ENCODE peak calls at places on chromosomes 2 and 18, in eight cellular contexts. One of them, this sample, is unnamed.

GRCh38 chr2:199495147-199495546 is 37.4 kb upstream of the SATB2 start:
- DNase-seq in activated CD4-positive, alpha-beta T cell treated with anti-CD3 and anti-CD28 coated beads, Interleukin-2, amount 50 U/mL, for 24 hours: no peak
- DNase-seq in astrocyte of the spinal cord: no peak
- DNase-seq in nephron progenitor cell: no peak
- DNase-seq in HTR-8/SVneo: no peak
- DNase-seq in CD4-positive, alpha-beta T cell: no peak
- DNase-seq in activated gamma-delta T cell treated with anti-CD3 and anti-CD28 coated beads, Interleukin-2, amount 50 U/mL, for 16 hours: no peak
- DNase-seq in left ventricle myocardium inferior: no peak
- DNase-seq in this sample: no peak

GRCh38 chr18:24846133-24846532 is 385.7 kb downstream of the HRH4 start:
- DNase-seq in activated CD4-positive, alpha-beta T cell treated with anti-CD3 and anti-CD28 coated beads, Interleukin-2, amount 50 U/mL, for 24 hours: no peak
- DNase-seq in astrocyte of the spinal cord: no peak
- DNase-seq in nephron progenitor cell: no peak
- DNase-seq in HTR-8/SVneo: no peak
- DNase-seq in CD4-positive, alpha-beta T cell: no peak
- DNase-seq in activated gamma-delta T cell treated with anti-CD3 and anti-CD28 coated beads, Interleukin-2, amount 50 U/mL, for 16 hours: no peak
- DNase-seq in left ventricle myocardium inferior: no peak
- DNase-seq in this sample: no peak

GRCh38 chr2:127695491-127696472 is 5.5 kb upstream of the SFT2D3 start:
- DNase-seq in activated CD4-positive, alpha-beta T cell treated with anti-CD3 and anti-CD28 coated beads, Interleukin-2, amount 50 U/mL, for 24 hours: peak
- DNase-seq in astrocyte of the spinal cord: peak
- DNase-seq in nephron progenitor cell: peak
- DNase-seq in HTR-8/SVneo: no peak
- DNase-seq in CD4-positive, alpha-beta T cell: no peak
- DNase-seq in activated gamma-delta T cell treated with anti-CD3 and anti-CD28 coated beads, Interleukin-2, amount 50 U/mL, for 16 hours: no peak
- DNase-seq in left ventricle myocardium inferior: no peak
- DNase-seq in this sample: peak

GRCh38 chr2:73970850-73971471 is 13.7 kb upstream of the TET3 start:
- DNase-seq in activated CD4-positive, alpha-beta T cell treated with anti-CD3 and anti-CD28 coated beads, Interleukin-2, amount 50 U/mL, for 24 hours: no peak
- DNase-seq in astrocyte of the spinal cord: no peak
- DNase-seq in nephron progenitor cell: peak
- DNase-seq in HTR-8/SVneo: no peak
- DNase-seq in CD4-positive, alpha-beta T cell: peak
- DNase-seq in activated gamma-delta T cell treated with anti-CD3 and anti-CD28 coated beads, Interleukin-2, amount 50 U/mL, for 16 hours: no peak
- DNase-seq in left ventricle myocardium inferior: peak
- DNase-seq in this sample: peak

GRCh38 chr2:134240061-134240460 is 13.8 kb upstream of the MGAT5 start:
- DNase-seq in activated CD4-positive, alpha-beta T cell treated with anti-CD3 and anti-CD28 coated beads, Interleukin-2, amount 50 U/mL, for 24 hours: no peak
- DNase-seq in astrocyte of the spinal cord: no peak
- DNase-seq in nephron progenitor cell: no peak
- DNase-seq in HTR-8/SVneo: no peak
- DNase-seq in CD4-positive, alpha-beta T cell: no peak
- DNase-seq in activated gamma-delta T cell treated with anti-CD3 and anti-CD28 coated beads, Interleukin-2, amount 50 U/mL, for 16 hours: no peak
- DNase-seq in left ventricle myocardium inferior: no peak
- DNase-seq in this sample: no peak

GRCh38 chr2:144415381-144415780 is 104.5 kb downstream of the ZEB2 start:
- DNase-seq in activated CD4-positive, alpha-beta T cell treated with anti-CD3 and anti-CD28 coated beads, Interleukin-2, amount 50 U/mL, for 24 hours: no peak
- DNase-seq in astrocyte of the spinal cord: no peak
- DNase-seq in nephron progenitor cell: no peak
- DNase-seq in HTR-8/SVneo: no peak
- DNase-seq in CD4-positive, alpha-beta T cell: no peak
- DNase-seq in activated gamma-delta T cell treated with anti-CD3 and anti-CD28 coated beads, Interleukin-2, amount 50 U/mL, for 16 hours: no peak
- DNase-seq in left ventricle myocardium inferior: no peak
- DNase-seq in this sample: no peak

GRCh38 chr18:9796933-9797549 is 88.7 kb upstream of the TXNDC2 start:
- DNase-seq in activated CD4-positive, alpha-beta T cell treated with anti-CD3 and anti-CD28 coated beads, Interleukin-2, amount 50 U/mL, for 24 hours: no peak
- DNase-seq in astrocyte of the spinal cord: no peak
- DNase-seq in nephron progenitor cell: no peak
- DNase-seq in HTR-8/SVneo: no peak
- DNase-seq in CD4-positive, alpha-beta T cell: no peak
- DNase-seq in activated gamma-delta T cell treated with anti-CD3 and anti-CD28 coated beads, Interleukin-2, amount 50 U/mL, for 16 hours: no peak
- DNase-seq in left ventricle myocardium inferior: no peak
- DNase-seq in this sample: no peak

GRCh38 chr2:170817247-170817998 is 736 bp downstream of the GAD1 start:
- DNase-seq in activated CD4-positive, alpha-beta T cell treated with anti-CD3 and anti-CD28 coated beads, Interleukin-2, amount 50 U/mL, for 24 hours: no peak
- DNase-seq in astrocyte of the spinal cord: peak
- DNase-seq in nephron progenitor cell: peak
- DNase-seq in HTR-8/SVneo: no peak
- DNase-seq in CD4-positive, alpha-beta T cell: no peak
- DNase-seq in activated gamma-delta T cell treated with anti-CD3 and anti-CD28 coated beads, Interleukin-2, amount 50 U/mL, for 16 hours: no peak
- DNase-seq in left ventricle myocardium inferior: no peak
- DNase-seq in this sample: peak

GRCh38 chr2:64137567-64137966 is 6.7 kb downstream of the PELI1 start:
- DNase-seq in activated CD4-positive, alpha-beta T cell treated with anti-CD3 and anti-CD28 coated beads, Interleukin-2, amount 50 U/mL, for 24 hours: no peak
- DNase-seq in astrocyte of the spinal cord: no peak
- DNase-seq in nephron progenitor cell: no peak
- DNase-seq in HTR-8/SVneo: no peak
- DNase-seq in CD4-positive, alpha-beta T cell: no peak
- DNase-seq in activated gamma-delta T cell treated with anti-CD3 and anti-CD28 coated beads, Interleukin-2, amount 50 U/mL, for 16 hours: no peak
- DNase-seq in left ventricle myocardium inferior: no peak
- DNase-seq in this sample: no peak

GRCh38 chr18:9849407-9849961 is 36.3 kb upstream of the TXNDC2 start:
- DNase-seq in activated CD4-positive, alpha-beta T cell treated with anti-CD3 and anti-CD28 coated beads, Interleukin-2, amount 50 U/mL, for 24 hours: no peak
- DNase-seq in astrocyte of the spinal cord: no peak
- DNase-seq in nephron progenitor cell: no peak
- DNase-seq in HTR-8/SVneo: no peak
- DNase-seq in CD4-positive, alpha-beta T cell: no peak
- DNase-seq in activated gamma-delta T cell treated with anti-CD3 and anti-CD28 coated beads, Interleukin-2, amount 50 U/mL, for 16 hours: no peak
- DNase-seq in left ventricle myocardium inferior: peak
- DNase-seq in this sample: no peak

GRCh38 chr2:208165059-208165458 is 1.7 kb upstream of the CRYGA start:
- DNase-seq in activated CD4-positive, alpha-beta T cell treated with anti-CD3 and anti-CD28 coated beads, Interleukin-2, amount 50 U/mL, for 24 hours: no peak
- DNase-seq in astrocyte of the spinal cord: no peak
- DNase-seq in nephron progenitor cell: no peak
- DNase-seq in HTR-8/SVneo: no peak
- DNase-seq in CD4-positive, alpha-beta T cell: no peak
- DNase-seq in activated gamma-delta T cell treated with anti-CD3 and anti-CD28 coated beads, Interleukin-2, amount 50 U/mL, for 16 hours: no peak
- DNase-seq in left ventricle myocardium inferior: no peak
- DNase-seq in this sample: no peak

GRCh38 chr2:86552889-86553288 is 10.4 kb downstream of the CHMP3 start:
- DNase-seq in activated CD4-positive, alpha-beta T cell treated with anti-CD3 and anti-CD28 coated beads, Interleukin-2, amount 50 U/mL, for 24 hours: no peak
- DNase-seq in astrocyte of the spinal cord: no peak
- DNase-seq in nephron progenitor cell: no peak
- DNase-seq in HTR-8/SVneo: no peak
- DNase-seq in CD4-positive, alpha-beta T cell: peak
- DNase-seq in activated gamma-delta T cell treated with anti-CD3 and anti-CD28 coated beads, Interleukin-2, amount 50 U/mL, for 16 hours: no peak
- DNase-seq in left ventricle myocardium inferior: no peak
- DNase-seq in this sample: no peak

GRCh38 chr2:169358016-169358415 is 4.3 kb downstream of the LRP2 start:
- DNase-seq in activated CD4-positive, alpha-beta T cell treated with anti-CD3 and anti-CD28 coated beads, Interleukin-2, amount 50 U/mL, for 24 hours: no peak
- DNase-seq in astrocyte of the spinal cord: no peak
- DNase-seq in nephron progenitor cell: no peak
- DNase-seq in HTR-8/SVneo: no peak
- DNase-seq in CD4-positive, alpha-beta T cell: no peak
- DNase-seq in activated gamma-delta T cell treated with anti-CD3 and anti-CD28 coated beads, Interleukin-2, amount 50 U/mL, for 16 hours: no peak
- DNase-seq in left ventricle myocardium inferior: no peak
- DNase-seq in this sample: no peak

GRCh38 chr18:68034293-68034692 is 517.8 kb upstream of the DSEL start:
- DNase-seq in activated CD4-positive, alpha-beta T cell treated with anti-CD3 and anti-CD28 coated beads, Interleukin-2, amount 50 U/mL, for 24 hours: no peak
- DNase-seq in astrocyte of the spinal cord: peak
- DNase-seq in nephron progenitor cell: no peak
- DNase-seq in HTR-8/SVneo: no peak
- DNase-seq in CD4-positive, alpha-beta T cell: no peak
- DNase-seq in activated gamma-delta T cell treated with anti-CD3 and anti-CD28 coated beads, Interleukin-2, amount 50 U/mL, for 16 hours: no peak
- DNase-seq in left ventricle myocardium inferior: no peak
- DNase-seq in this sample: no peak

GRCh38 chr2:53075760-53076159 is 691.8 kb upstream of the CHAC2 start:
- DNase-seq in activated CD4-positive, alpha-beta T cell treated with anti-CD3 and anti-CD28 coated beads, Interleukin-2, amount 50 U/mL, for 24 hours: no peak
- DNase-seq in astrocyte of the spinal cord: no peak
- DNase-seq in nephron progenitor cell: no peak
- DNase-seq in HTR-8/SVneo: no peak
- DNase-seq in CD4-positive, alpha-beta T cell: no peak
- DNase-seq in activated gamma-delta T cell treated with anti-CD3 and anti-CD28 coated beads, Interleukin-2, amount 50 U/mL, for 16 hours: no peak
- DNase-seq in left ventricle myocardium inferior: peak
- DNase-seq in this sample: no peak

GRCh38 chr18:39462436-39462835 is 1896.8 kb upstream of the CELF4 start:
- DNase-seq in activated CD4-positive, alpha-beta T cell treated with anti-CD3 and anti-CD28 coated beads, Interleukin-2, amount 50 U/mL, for 24 hours: no peak
- DNase-seq in astrocyte of the spinal cord: peak
- DNase-seq in nephron progenitor cell: no peak
- DNase-seq in HTR-8/SVneo: no peak
- DNase-seq in CD4-positive, alpha-beta T cell: no peak
- DNase-seq in activated gamma-delta T cell treated with anti-CD3 and anti-CD28 coated beads, Interleukin-2, amount 50 U/mL, for 16 hours: no peak
- DNase-seq in left ventricle myocardium inferior: no peak
- DNase-seq in this sample: no peak

GRCh38 chr18:33937270-33937816 is 287.4 kb downstream of the NOL4 start:
- DNase-seq in activated CD4-positive, alpha-beta T cell treated with anti-CD3 and anti-CD28 coated beads, Interleukin-2, amount 50 U/mL, for 24 hours: no peak
- DNase-seq in astrocyte of the spinal cord: no peak
- DNase-seq in nephron progenitor cell: no peak
- DNase-seq in HTR-8/SVneo: no peak
- DNase-seq in CD4-positive, alpha-beta T cell: no peak
- DNase-seq in activated gamma-delta T cell treated with anti-CD3 and anti-CD28 coated beads, Interleukin-2, amount 50 U/mL, for 16 hours: no peak
- DNase-seq in left ventricle myocardium inferior: no peak
- DNase-seq in this sample: no peak

GRCh38 chr18:11947214-11948119 is 33.8 kb upstream of the IMPA2 start:
- DNase-seq in activated CD4-positive, alpha-beta T cell treated with anti-CD3 and anti-CD28 coated beads, Interleukin-2, amount 50 U/mL, for 24 hours: peak
- DNase-seq in astrocyte of the spinal cord: peak
- DNase-seq in nephron progenitor cell: peak
- DNase-seq in HTR-8/SVneo: peak
- DNase-seq in CD4-positive, alpha-beta T cell: peak
- DNase-seq in activated gamma-delta T cell treated with anti-CD3 and anti-CD28 coated beads, Interleukin-2, amount 50 U/mL, for 16 hours: peak
- DNase-seq in left ventricle myocardium inferior: peak
- DNase-seq in this sample: peak

GRCh38 chr18:78540636-78541400 is 438.8 kb upstream of the SALL3 start:
- DNase-seq in activated CD4-positive, alpha-beta T cell treated with anti-CD3 and anti-CD28 coated beads, Interleukin-2, amount 50 U/mL, for 24 hours: no peak
- DNase-seq in astrocyte of the spinal cord: no peak
- DNase-seq in nephron progenitor cell: no peak
- DNase-seq in HTR-8/SVneo: no peak
- DNase-seq in CD4-positive, alpha-beta T cell: no peak
- DNase-seq in activated gamma-delta T cell treated with anti-CD3 and anti-CD28 coated beads, Interleukin-2, amount 50 U/mL, for 16 hours: no peak
- DNase-seq in left ventricle myocardium inferior: no peak
- DNase-seq in this sample: peak

GRCh38 chr2:96860065-96861029 is 2.5 kb upstream of the ANKRD39 start:
- DNase-seq in activated CD4-positive, alpha-beta T cell treated with anti-CD3 and anti-CD28 coated beads, Interleukin-2, amount 50 U/mL, for 24 hours: no peak
- DNase-seq in astrocyte of the spinal cord: no peak
- DNase-seq in nephron progenitor cell: no peak
- DNase-seq in HTR-8/SVneo: no peak
- DNase-seq in CD4-positive, alpha-beta T cell: no peak
- DNase-seq in activated gamma-delta T cell treated with anti-CD3 and anti-CD28 coated beads, Interleukin-2, amount 50 U/mL, for 16 hours: no peak
- DNase-seq in left ventricle myocardium inferior: no peak
- DNase-seq in this sample: peak

GRCh38 chr2:173644146-173644545 is 289.5 kb downstream of the CDCA7 start:
- DNase-seq in activated CD4-positive, alpha-beta T cell treated with anti-CD3 and anti-CD28 coated beads, Interleukin-2, amount 50 U/mL, for 24 hours: no peak
- DNase-seq in astrocyte of the spinal cord: peak
- DNase-seq in nephron progenitor cell: no peak
- DNase-seq in HTR-8/SVneo: no peak
- DNase-seq in CD4-positive, alpha-beta T cell: no peak
- DNase-seq in activated gamma-delta T cell treated with anti-CD3 and anti-CD28 coated beads, Interleukin-2, amount 50 U/mL, for 16 hours: no peak
- DNase-seq in left ventricle myocardium inferior: no peak
- DNase-seq in this sample: no peak

GRCh38 chr2:54945401-54946219 is 104.6 kb downstream of the RTN4 start:
- DNase-seq in activated CD4-positive, alpha-beta T cell treated with anti-CD3 and anti-CD28 coated beads, Interleukin-2, amount 50 U/mL, for 24 hours: no peak
- DNase-seq in astrocyte of the spinal cord: peak
- DNase-seq in nephron progenitor cell: no peak
- DNase-seq in HTR-8/SVneo: no peak
- DNase-seq in CD4-positive, alpha-beta T cell: no peak
- DNase-seq in activated gamma-delta T cell treated with anti-CD3 and anti-CD28 coated beads, Interleukin-2, amount 50 U/mL, for 16 hours: no peak
- DNase-seq in left ventricle myocardium inferior: peak
- DNase-seq in this sample: peak

GRCh38 chr2:69062307-69062706 is 49.3 kb downstream of the ANTXR1 start:
- DNase-seq in activated CD4-positive, alpha-beta T cell treated with anti-CD3 and anti-CD28 coated beads, Interleukin-2, amount 50 U/mL, for 24 hours: no peak
- DNase-seq in astrocyte of the spinal cord: no peak
- DNase-seq in nephron progenitor cell: no peak
- DNase-seq in HTR-8/SVneo: no peak
- DNase-seq in CD4-positive, alpha-beta T cell: no peak
- DNase-seq in activated gamma-delta T cell treated with anti-CD3 and anti-CD28 coated beads, Interleukin-2, amount 50 U/mL, for 16 hours: no peak
- DNase-seq in left ventricle myocardium inferior: no peak
- DNase-seq in this sample: no peak

GRCh38 chr2:126932966-126933555 is 34.4 kb downstream of the TEX51 start:
- DNase-seq in activated CD4-positive, alpha-beta T cell treated with anti-CD3 and anti-CD28 coated beads, Interleukin-2, amount 50 U/mL, for 24 hours: no peak
- DNase-seq in astrocyte of the spinal cord: no peak
- DNase-seq in nephron progenitor cell: peak
- DNase-seq in HTR-8/SVneo: no peak
- DNase-seq in CD4-positive, alpha-beta T cell: no peak
- DNase-seq in activated gamma-delta T cell treated with anti-CD3 and anti-CD28 coated beads, Interleukin-2, amount 50 U/mL, for 16 hours: no peak
- DNase-seq in left ventricle myocardium inferior: no peak
- DNase-seq in this sample: no peak

GRCh38 chr2:127637725-127638252 is 8.2 kb upstream of the GPR17 start:
- DNase-seq in activated CD4-positive, alpha-beta T cell treated with anti-CD3 and anti-CD28 coated beads, Interleukin-2, amount 50 U/mL, for 24 hours: no peak
- DNase-seq in astrocyte of the spinal cord: peak
- DNase-seq in nephron progenitor cell: no peak
- DNase-seq in HTR-8/SVneo: peak
- DNase-seq in CD4-positive, alpha-beta T cell: no peak
- DNase-seq in activated gamma-delta T cell treated with anti-CD3 and anti-CD28 coated beads, Interleukin-2, amount 50 U/mL, for 16 hours: no peak
- DNase-seq in left ventricle myocardium inferior: no peak
- DNase-seq in this sample: peak

This sample was measured in endodermal cell.